ENCODE peak calls at places on chromosome 1, in nine cellular contexts. Y is Panc1; B is left lung; W is lung; U is left cardiac atrium; V is activated naive CD8-positive, alpha-beta T cell treated with anti-CD3 and anti-CD28 coated beads, Interleukin-2, amount 50 U/mL, for 24 hours; J is effector memory CD8-positive, alpha-beta T cell; P is PC-3; E is central memory CD8-positive, alpha-beta T cell. C is an unnamed sample.

GRCh38 chr1:30260318-30260717 is 463.1 kb downstream of the MATN1 start:
- ATAC-seq in Y (no peak), B (no peak), W (no peak), U (no peak), V (no peak), J (no peak), P (no peak), E (no peak), C (no peak)

GRCh38 chr1:98051065-98051675 is 130.3 kb upstream of the DPYD start:
- ATAC-seq in Y (no peak), B (peak), W (peak), U (no peak), V (no peak), J (no peak), P (peak), E (no peak), C (no peak)

GRCh38 chr1:167249702-167250101 is 29.0 kb downstream of the POU2F1 start:
- ATAC-seq in Y (no peak), B (no peak), W (no peak), U (peak), V (peak), J (no peak), P (peak), E (no peak), C (peak)

GRCh38 chr1:7680791-7681165 is 90.3 kb upstream of the VAMP3 start:
- ATAC-seq in Y (peak), B (peak), W (no peak), U (peak), V (no peak), J (no peak), P (no peak), E (no peak), C (no peak)

GRCh38 chr1:14929547-14930223 is 223.9 kb upstream of the TMEM51 start:
- ATAC-seq in Y (peak), B (peak), W (peak), U (peak), V (no peak), J (no peak), P (peak), E (no peak), C (no peak)

GRCh38 chr1:43757343-43758053 is 50.2 kb downstream of the ST3GAL3 start:
- ATAC-seq in Y (no peak), B (peak), W (no peak), U (no peak), V (no peak), J (no peak), P (peak), E (no peak), C (no peak)

GRCh38 chr1:101181930-101182329 is 54.9 kb upstream of the S1PR1 start:
- ATAC-seq in Y (no peak), B (peak), W (peak), U (peak), V (no peak), J (no peak), P (no peak), E (no peak), C (no peak)

GRCh38 chr1:209659909-209660308 is 7.7 kb upstream of the LAMB3 start:
- ATAC-seq in Y (no peak), B (peak), W (peak), U (peak), V (peak), J (peak), P (peak), E (no peak), C (peak)

GRCh38 chr1:94979126-94979525 is 52.2 kb upstream of the CNN3 start:
- ATAC-seq in Y (no peak), B (no peak), W (no peak), U (no peak), V (no peak), J (no peak), P (no peak), E (no peak), C (no peak)

GRCh38 chr1:18448889-18449288 is 31.8 kb upstream of the KLHDC7A start:
- ATAC-seq in Y (no peak), B (no peak), W (no peak), U (no peak), V (no peak), J (no peak), P (no peak), E (no peak), C (no peak)

GRCh38 chr1:73913025-73913424 is 285.0 kb downstream of the LRRIQ3 start:
- ATAC-seq in Y (no peak), B (no peak), W (no peak), U (no peak), V (no peak), J (no peak), P (no peak), E (no peak), C (no peak)

GRCh38 chr1:206941766-206942418 is 4.4 kb downstream of the PIGR start:
- ATAC-seq in Y (no peak), B (peak), W (no peak), U (peak), V (no peak), J (no peak), P (no peak), E (no peak), C (no peak)

GRCh38 chr1:89149229-89149628 is 23.3 kb upstream of the GBP2 start:
- ATAC-seq in Y (peak), B (peak), W (no peak), U (peak), V (no peak), J (no peak), P (peak), E (no peak), C (peak)

GRCh38 chr1:59266927-59267293 is 30.0 kb upstream of the FGGY start:
- ATAC-seq in Y (no peak), B (no peak), W (no peak), U (no peak), V (no peak), J (no peak), P (no peak), E (no peak), C (no peak)

GRCh38 chr1:8448906-8449661 is 131.2 kb downstream of the SLC45A1 start:
- ATAC-seq in Y (no peak), B (peak), W (no peak), U (peak), V (no peak), J (no peak), P (peak), E (no peak), C (peak)

C was measured in SK-N-SH treated with all-trans-retinoic acid at 6 μM for 48 hours.